ENCODE peak calls at places on chromosomes 16 and 17, in five cellular contexts. E is AG04449; F is NCI-H1105; R is GM23338; A is activated CD4-positive, alpha-beta T cell treated with anti-CD3 and anti-CD28 coated beads, Interleukin-2, amount 50 U/mL, for 1 hour. M is an unnamed sample.
A peak's percentile ranks its signal among the peaks of the same experiment; 100 is the strongest.

GRCh38 chr17:81537343-81537855 is 9.2 kb downstream of the FSCN2 start:
- DNase-seq in E (no peak), F (peak; percentile 83), R (peak; percentile 86), A (peak; percentile 30), M (no peak)

GRCh38 chr17:32916134-32916533 is 11.8 kb upstream of the TMEM98 start:
- DNase-seq in E (no peak), F (no peak), R (no peak), A (no peak), M (no peak)

GRCh38 chr17:49445561-49445960 is 30.9 kb upstream of the PHB1 start:
- DNase-seq in E (no peak), F (no peak), R (no peak), A (no peak), M (no peak)

GRCh38 chr16:67936124-67936875 is at the start of gene PSMB10:
- DNase-seq in E (no peak), F (no peak), R (peak; percentile 63), A (peak; percentile 29), M (peak; percentile 38)

GRCh38 chr17:73323622-73324455 is 12.0 kb upstream of the CDC42EP4 start:
- DNase-seq in E (no peak), F (no peak), R (no peak), A (no peak), M (no peak)

GRCh38 chr17:73096201-73096600 is 3.7 kb upstream of the SLC39A11 start:
- DNase-seq in E (no peak), F (no peak), R (no peak), A (no peak), M (no peak)

GRCh38 chr17:48037036-48037881 is at the start of gene COPZ2:
- DNase-seq in E (no peak), F (no peak), R (peak; percentile 61), A (peak; percentile 64), M (no peak)

GRCh38 chr17:47878203-47879027 is 17.6 kb upstream of the SP2 start:
- DNase-seq in E (no peak), F (no peak), R (peak; percentile 11), A (no peak), M (no peak)

GRCh38 chr17:6752068-6752909 is 3.6 kb upstream of the XAF1 start:
- DNase-seq in E (peak; percentile 100), F (no peak), R (no peak), A (no peak), M (peak; percentile 99)

GRCh38 chr17:70320642-70321345 is 151.5 kb downstream of the KCNJ2 start:
- DNase-seq in E (no peak), F (peak; percentile 14), R (no peak), A (no peak), M (no peak)

GRCh38 chr17:379531-380200 is 27.1 kb upstream of the RPH3AL start:
- DNase-seq in E (no peak), F (no peak), R (no peak), A (no peak), M (no peak)

GRCh38 chr17:77609553-77610517 is 348.7 kb upstream of the TNRC6C start:
- DNase-seq in E (no peak), F (no peak), R (no peak), A (peak; percentile 54), M (no peak)

GRCh38 chr16:30335598-30336474 is 19.3 kb downstream of the CD2BP2 start:
- DNase-seq in E (no peak), F (no peak), R (no peak), A (no peak), M (no peak)